ENCODE peak calls at places on chromosomes 2 and 18, in four cellular contexts. B is sigmoid colon, N is fibroblast of lung, I is heart right ventricle. P is an unnamed sample.

GRCh38 chr2:190858817-190859216 is 21.8 kb upstream of the GLS start:
- DNase-seq in B (no peak), I (no peak), N (peak; percentile 63), P (no peak)

GRCh38 chr2:132400169-132400900 is 16.3 kb upstream of the GPR39 start:
- DNase-seq in B (no peak), N (peak; percentile 21), I (no peak), P (no peak)

GRCh38 chr2:178194600-178195389 is 483 bp downstream of the OSBPL6 start:
- DNase-seq in B (peak; percentile 70), I (peak; percentile 44), N (peak; percentile 49), P (peak; percentile 71)

GRCh38 chr2:33312389-33312788 is 164.1 kb upstream of the RASGRP3 start:
- DNase-seq in I (no peak), B (no peak), N (no peak), P (no peak)

GRCh38 chr2:157443795-157444642 is at the start of gene CYTIP:
- DNase-seq in I (peak; percentile 20), B (no peak), N (no peak), P (no peak)

GRCh38 chr2:98900721-98901120 is 35.3 kb downstream of the CRACDL start:
- DNase-seq in B (peak; percentile 49), I (no peak), N (no peak), P (peak; percentile 48)

GRCh38 chr2:12211326-12212170 is 465.1 kb downstream of the LPIN1 start:
- DNase-seq in N (no peak), B (no peak), I (no peak), P (no peak)

GRCh38 chr2:47486858-47487497 is 84.0 kb downstream of the MSH2 start:
- DNase-seq in N (no peak), I (no peak), B (no peak), P (no peak)

GRCh38 chr2:64609229-64609994 is 44.3 kb downstream of the SERTAD2 start:
- DNase-seq in I (peak; percentile 44), N (peak; percentile 40), B (peak; percentile 77), P (no peak)

DNA sequence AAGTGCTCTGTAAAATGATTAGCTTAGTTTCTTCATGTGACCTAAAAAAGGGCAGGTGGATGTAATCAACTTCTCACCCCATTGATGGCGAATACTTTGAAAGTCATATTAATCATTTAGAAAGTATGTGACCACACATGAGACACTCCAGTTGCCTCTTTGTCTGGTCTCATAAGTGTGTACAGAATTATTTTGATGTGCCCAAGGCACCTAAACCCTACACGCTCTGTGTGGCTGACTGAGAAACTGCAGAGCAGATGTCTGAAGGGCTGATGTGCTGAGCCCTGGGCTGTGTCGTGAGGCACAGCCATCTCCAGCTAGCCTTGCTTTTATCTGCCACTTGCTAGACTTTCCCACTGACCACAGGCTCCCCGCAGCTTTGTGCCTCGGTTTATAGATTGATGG is 26.9 kb downstream of the SGPP2 start:
- DNase-seq in N (peak; percentile 34), I (no peak), B (no peak), P (no peak)
- TF ChIP-seq CTCF in N (peak; percentile 7), I (no peak), B (no peak), P (no peak)

DNA sequence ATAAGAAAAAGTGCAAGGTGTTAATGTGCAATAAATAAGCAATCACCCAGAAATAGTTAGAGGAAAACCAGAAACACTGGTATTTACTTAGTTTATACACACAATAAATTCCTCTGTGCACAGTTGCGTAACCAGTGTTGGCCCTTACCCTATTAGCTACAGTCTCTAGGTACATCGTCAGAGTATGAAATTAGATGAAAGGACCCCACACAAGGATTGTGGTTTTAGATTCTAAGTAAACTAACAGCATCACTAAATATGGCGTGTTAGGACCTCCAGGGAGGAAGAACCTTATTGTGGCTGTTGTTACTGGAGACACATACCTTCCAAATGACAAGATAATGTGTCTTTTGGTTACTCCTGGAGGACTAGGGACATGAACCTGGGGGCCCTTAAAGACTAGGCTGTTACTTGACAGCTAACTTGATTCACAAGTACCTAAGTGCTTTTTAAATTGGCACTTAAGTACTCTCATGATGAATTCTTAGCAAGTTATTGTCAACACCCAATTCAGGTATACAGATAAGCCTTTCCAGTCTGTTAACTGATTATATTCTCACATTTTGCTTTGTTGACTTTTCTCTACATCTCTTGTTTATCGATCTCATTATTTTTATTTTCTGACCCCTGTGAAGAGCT is 115.3 kb downstream of the FEZ2 start:
- DNase-seq in B (no peak), I (no peak), N (peak; percentile 67), P (no peak)
- H3K4me3 ChIP-seq in B (no peak overlapping the region), I (no peak overlapping the region), N (no peak overlapping the region), P (no peak overlapping the region)

GRCh38 chr2:195601361-195601760 is 55.7 kb upstream of the SLC39A10 start:
- DNase-seq in N (no peak), B (no peak), I (no peak), P (no peak)
- TF ChIP-seq CTCF in N (no peak), B (no peak), I (no peak), P (no peak)

GRCh38 chr18:58453167-58453804 is 175.6 kb downstream of the ALPK2 start:
- DNase-seq in N (no peak), B (no peak), I (no peak), P (no peak)

GRCh38 chr18:58452392-58453166 is 176.3 kb downstream of the ALPK2 start:
- DNase-seq in B (no peak), N (no peak), I (no peak), P (no peak)

GRCh38 chr18:58454406-58455061 is 174.4 kb downstream of the ALPK2 start:
- DNase-seq in N (no peak), I (no peak), B (no peak), P (no peak)

GRCh38 chr18:58455318-58455950 is 173.5 kb downstream of the ALPK2 start:
- DNase-seq in I (no peak), N (no peak), B (no peak), P (no peak)

GRCh38 chr18:58453913-58454317 is 175.0 kb downstream of the ALPK2 start:
- DNase-seq in I (no peak), B (no peak), N (no peak), P (no peak)
- H3K4me3 ChIP-seq in I (no peak overlapping the region), B (no peak overlapping the region), N (no peak overlapping the region), P (no peak overlapping the region)

DNA sequence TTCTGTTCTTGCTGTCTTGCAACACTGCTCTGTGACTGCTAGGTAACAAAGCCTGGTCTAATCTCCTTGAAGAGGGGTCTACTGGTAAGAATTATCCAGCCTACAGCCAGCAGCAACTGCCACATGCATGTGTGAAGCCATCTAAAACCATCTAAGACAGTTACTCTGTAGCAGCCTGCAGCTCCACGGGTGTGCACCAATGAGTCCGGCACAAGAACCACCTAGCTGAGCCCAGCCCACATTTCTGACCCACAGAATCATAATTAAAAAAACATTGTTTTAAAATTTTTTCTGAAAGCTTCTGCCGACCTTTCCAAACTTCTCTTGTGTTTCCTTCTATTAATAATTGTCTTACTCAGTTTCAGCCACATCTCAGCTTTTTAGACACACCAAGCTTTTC is 102.8 kb downstream of the ZNF385B start:
- DNase-seq in B (no peak), N (no peak), I (no peak), P (no peak)
- TF ChIP-seq CTCF in B (no peak), N (no peak), I (no peak), P (no peak)

GRCh38 chr2:44943031-44943692 is 1.7 kb downstream of the SIX3 start:
- DNase-seq in N (no peak), B (no peak), I (no peak), P (no peak)
- H3K4me3 ChIP-seq in N (no peak overlapping the region), B (no peak overlapping the region), I (no peak overlapping the region), P (peak overlapping the region; percentile 55)